ENCODE peak calls at places on chromosomes 3 and 15, in six cellular contexts. N, U, G, R, D and F are unnamed samples.

GRCh38 chr3:10213156-10213792 is 35.0 kb upstream of the TATDN2 start:
- DNase-seq in R (no peak), G (no peak), U (peak), N (peak), D (no peak), F (no peak)

GRCh38 chr15:58632789-58633188 is 116.7 kb downstream of the ADAM10 start:
- DNase-seq in D (no peak), R (no peak), G (peak), U (peak), N (no peak), F (no peak)

GRCh38 chr3:60064210-60065178 is 1014.7 kb upstream of the CFAP20DC start:
- DNase-seq in D (no peak), G (no peak), U (peak), N (no peak), R (no peak), F (no peak)

GRCh38 chr3:64898941-64899340 is 211.1 kb upstream of the ADAMTS9 start:
- DNase-seq in R (no peak), U (peak), G (no peak), N (no peak), D (no peak), F (no peak)

GRCh38 chr3:193114431-193115340 is 126.3 kb upstream of the PLAAT1 start:
- DNase-seq in N (no peak), R (no peak), D (no peak), U (no peak), G (no peak), F (no peak)

GRCh38 chr3:57840445-57840844 is 84.3 kb downstream of the SLMAP start:
- DNase-seq in R (no peak), N (peak), U (no peak), D (no peak), G (no peak), F (no peak)

GRCh38 chr15:100901702-100902435 is 17.3 kb upstream of the LRRK1 start:
- DNase-seq in U (no peak), G (peak), D (peak), R (peak), N (no peak), F (peak)

GRCh38 chr3:195790891-195791290 is 20.8 kb downstream of the MUC4 start:
- DNase-seq in N (no peak), D (no peak), R (no peak), G (no peak), U (no peak), F (no peak)

GRCh38 chr3:112377418-112378071 is 44.6 kb downstream of the CD200 start:
- DNase-seq in R (no peak), U (peak), G (peak), D (no peak), N (no peak), F (no peak)

GRCh38 chr3:175111036-175111435 is 251.9 kb downstream of the NAALADL2 start:
- DNase-seq in R (no peak), N (no peak), G (peak), D (no peak), U (peak), F (no peak)

GRCh38 chr3:142613491-142613890 is 17.3 kb downstream of the PLS1 start:
- DNase-seq in G (no peak), D (no peak), U (no peak), N (no peak), R (no peak), F (no peak)

GRCh38 chr3:150300847-150301517 is 107.1 kb upstream of the TSC22D2 start:
- DNase-seq in N (no peak), R (no peak), D (no peak), G (peak), U (peak), F (no peak)

GRCh38 chr3:61571516-61572336 is 10.4 kb downstream of the PTPRG start:
- DNase-seq in G (peak), N (no peak), R (no peak), U (peak), D (no peak), F (no peak)

GRCh38 chr3:126481808-126482502 is 6.3 kb upstream of the ZXDC start:
- DNase-seq in D (no peak), N (no peak), G (peak), U (peak), R (no peak), F (peak)

GRCh38 chr15:60184579-60184978 is 180.5 kb downstream of the FOXB1 start:
- DNase-seq in N (no peak), U (peak), G (no peak), R (no peak), D (no peak), F (no peak)

GRCh38 chr3:32438596-32439344 is 47.1 kb downstream of the CMTM7 start:
- DNase-seq in G (peak), N (peak), U (no peak), D (no peak), R (no peak), F (peak)

GRCh38 chr15:91929509-91929908 is 76.0 kb downstream of the SLCO3A1 start:
- DNase-seq in N (no peak), U (no peak), G (peak), R (no peak), D (no peak), F (no peak)

DNA sequence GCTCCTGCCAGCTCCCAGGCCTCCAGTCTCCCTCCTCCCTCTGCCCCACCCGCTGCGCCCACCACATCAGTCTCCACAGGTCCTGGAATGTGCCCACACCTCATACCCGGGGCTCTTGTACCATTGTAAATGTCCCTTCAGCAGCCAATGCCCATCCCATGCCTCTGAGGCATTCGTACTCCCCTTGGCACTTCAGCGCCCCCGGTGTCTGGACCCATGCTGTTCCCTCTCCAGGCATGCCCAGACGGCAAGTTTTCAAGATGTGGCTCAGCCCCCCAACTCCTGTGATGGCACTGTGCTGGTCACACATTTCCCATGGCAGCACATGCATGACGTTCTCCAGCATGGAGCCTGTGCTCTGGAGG is 13.3 kb downstream of the PLXND1 start:
- DNase-seq in D (peak), U (no peak), N (no peak), R (no peak), G (no peak), F (no peak)
- TF ChIP-seq CTCF in D (peak), U (no peak), N (no peak), R (no peak), G (no peak), F (no peak)

DNA sequence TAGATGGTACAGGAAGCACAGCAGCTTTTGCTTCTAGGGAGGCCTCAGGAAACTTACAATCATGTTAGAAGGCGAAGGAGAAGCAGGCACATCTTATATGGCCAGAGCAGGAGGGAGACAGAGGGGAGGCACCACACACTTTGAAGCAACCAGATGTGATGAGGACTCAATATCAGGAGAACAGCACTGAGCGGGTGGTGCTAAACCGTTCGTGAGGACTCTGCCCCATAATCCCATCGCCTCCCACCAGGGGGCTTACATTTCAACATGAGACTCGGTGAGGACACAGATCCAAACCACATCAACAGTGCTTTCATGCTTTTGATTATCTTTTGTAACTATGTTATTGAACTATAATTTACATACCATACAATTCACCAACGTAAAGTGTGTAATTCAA is 7.6 kb upstream of the TMEM44 start:
- DNase-seq in D (no peak), U (peak), N (no peak), G (peak), R (no peak), F (no peak)
- TF ChIP-seq CTCF in D (peak), U (peak), N (no peak), G (peak), R (no peak), F (peak)

DNA sequence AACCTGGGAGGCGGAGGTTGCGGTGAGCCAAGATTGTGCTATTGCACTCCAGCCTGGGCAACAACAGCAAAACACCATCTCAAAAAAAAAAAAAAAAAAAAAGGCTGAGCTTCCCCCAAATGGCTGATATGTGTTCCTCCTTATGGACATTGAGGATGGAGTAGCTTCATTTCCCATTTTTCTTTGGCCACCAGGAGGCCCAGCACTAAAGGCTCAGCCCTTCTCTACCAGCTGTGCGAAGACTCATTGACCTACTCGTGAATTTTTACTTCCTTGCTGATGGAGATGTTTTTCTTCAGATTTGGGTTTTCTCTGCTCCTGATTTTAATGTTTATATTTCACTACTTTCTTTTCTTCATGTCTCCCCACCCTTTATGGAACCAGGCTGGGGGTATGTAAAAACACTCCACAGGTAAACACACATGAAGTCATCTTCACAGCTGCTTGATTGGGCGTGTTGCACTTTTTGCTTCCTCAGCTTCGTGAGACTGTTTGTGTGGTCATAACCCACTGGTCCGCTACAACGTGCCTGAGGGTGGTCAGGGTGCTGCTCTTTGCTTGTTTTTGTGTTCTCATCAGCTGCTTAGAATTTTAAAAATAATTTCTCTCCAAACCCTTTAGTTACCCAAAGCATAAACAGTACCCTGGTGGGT is 13.5 kb downstream of the SEMA4B start:
- DNase-seq in U (no peak), R (no peak), D (no peak), N (no peak), G (no peak), F (no peak)
- TF ChIP-seq CTCF in U (no peak), R (peak), D (peak), N (no peak), G (peak), F (peak)

GRCh38 chr3:157159037-157159761 is 748 bp downstream of the CCNL1 start:
- DNase-seq in D (peak), N (peak), R (peak), U (peak), G (peak), F (no peak)
- TF ChIP-seq CTCF in D (peak), N (no peak), R (peak), U (no peak), G (no peak), F (peak)

DNA sequence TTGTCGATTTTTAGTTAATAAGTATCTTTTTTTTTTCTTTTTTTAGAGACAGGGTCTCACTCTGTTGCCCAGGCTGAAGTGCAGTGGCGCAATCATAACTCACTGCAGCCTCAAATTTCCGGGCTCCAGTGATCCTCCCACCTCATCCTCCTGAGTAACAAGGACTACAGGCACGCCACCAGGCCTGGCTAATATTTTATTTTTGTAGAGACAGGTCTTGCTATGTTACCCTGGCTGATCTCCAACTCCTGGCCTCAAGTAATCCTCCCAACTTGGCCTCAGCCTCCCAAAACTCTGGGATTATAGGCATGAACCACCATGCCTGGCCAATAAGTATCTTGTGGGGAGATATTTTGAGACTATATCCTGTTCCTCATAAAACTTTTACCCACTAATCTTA is 29.4 kb upstream of the ARID3B start:
- DNase-seq in U (no peak), N (no peak), D (no peak), G (peak), R (no peak), F (no peak)
- TF ChIP-seq CTCF in U (no peak), N (no peak), D (no peak), G (no peak), R (no peak), F (no peak)

DNA sequence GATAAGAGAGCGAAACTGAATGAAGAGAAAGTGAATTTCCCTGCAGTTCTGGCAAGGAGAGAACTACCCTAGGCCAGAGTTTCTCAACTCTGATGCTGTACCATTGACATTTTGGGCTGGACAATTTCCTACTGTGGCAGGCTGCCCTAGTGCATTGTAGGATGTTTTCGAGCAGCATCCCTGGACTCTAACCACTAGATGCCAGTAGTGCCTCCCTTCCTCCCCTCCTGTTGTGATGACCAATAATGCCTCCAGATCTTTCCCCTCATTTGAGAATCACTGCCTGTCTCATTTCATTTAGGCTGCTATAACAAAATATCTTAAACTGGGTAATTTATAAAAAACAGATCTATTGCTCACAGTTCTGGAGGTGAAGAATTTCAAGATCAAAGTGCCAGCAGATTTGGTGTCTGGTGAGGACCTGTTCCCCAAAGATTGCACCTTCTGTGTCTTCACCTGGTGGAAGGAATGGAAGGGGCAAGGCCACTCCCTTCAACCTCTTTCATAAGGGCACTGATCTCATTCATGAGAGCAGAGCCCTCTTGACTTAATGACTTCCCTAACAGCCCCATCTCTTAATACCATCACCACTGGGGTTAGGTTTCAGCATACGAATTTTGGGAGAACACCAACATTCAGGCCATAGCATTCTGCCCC is 188.9 kb upstream of the MEIS2 start:
- DNase-seq in U (peak), G (peak), R (no peak), N (no peak), D (peak), F (no peak)
- TF ChIP-seq CTCF in U (peak), G (peak), R (no peak), N (no peak), D (peak), F (peak)

DNA sequence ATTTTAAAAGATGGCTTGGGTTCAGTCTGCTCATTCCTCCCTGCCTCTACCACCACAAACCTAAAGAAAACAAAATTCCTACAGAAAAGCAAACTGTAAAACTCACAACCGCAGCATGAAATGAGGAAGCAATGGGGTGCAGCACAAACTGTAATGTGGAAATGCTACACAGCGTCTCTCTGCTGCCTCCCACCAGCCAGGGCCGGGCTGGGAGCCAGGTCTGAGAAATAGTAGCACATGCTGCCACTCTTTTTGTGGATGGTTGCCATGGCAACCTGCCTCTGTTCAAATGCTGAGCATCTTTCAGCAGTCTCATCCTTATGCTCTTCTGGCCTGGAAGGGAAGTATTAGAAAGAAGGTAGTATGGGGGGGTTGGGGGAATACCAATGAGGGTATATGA is 55.4 kb downstream of the EOMES start:
- DNase-seq in G (peak), U (peak), N (no peak), R (peak), D (peak), F (no peak)
- TF ChIP-seq CTCF in G (peak), U (no peak), N (no peak), R (no peak), D (peak), F (no peak)

GRCh38 chr3:34619990-34620389 is 821.6 kb downstream of the PDCD6IP start:
- DNase-seq in G (no peak), N (no peak), R (no peak), U (no peak), D (peak), F (no peak)
- TF ChIP-seq CTCF in G (no peak), N (no peak), R (no peak), U (no peak), D (peak), F (no peak)

GRCh38 chr3:155872904-155873646 is 2.6 kb downstream of the GMPS start:
- DNase-seq in G (no peak), R (no peak), D (no peak), N (no peak), U (no peak), F (no peak)

GRCh38 chr3:155871746-155872158 is 1.3 kb downstream of the GMPS start:
- DNase-seq in G (no peak), D (no peak), R (no peak), N (no peak), U (peak), F (no peak)

GRCh38 chr3:155870945-155871745 is 695 bp downstream of the GMPS start:
- DNase-seq in G (peak), R (peak), N (peak), U (no peak), D (peak), F (peak)

GRCh38 chr3:155869664-155870063 is 786 bp upstream of the GMPS start:
- DNase-seq in R (no peak), G (no peak), N (no peak), U (no peak), D (no peak), F (no peak)

GRCh38 chr3:155870133-155870944 is at the start of gene GMPS:
- DNase-seq in N (peak), R (peak), U (peak), G (peak), D (peak), F (peak)
- TF ChIP-seq CTCF in N (peak), R (peak), U (peak), G (peak), D (peak), F (peak)